ENCODE peak calls at places on chromosomes 2 and 18, in eight cellular contexts. One of them, this sample, is unnamed.
A peak's percentile ranks its signal among the peaks of the same experiment; 100 is the strongest.

GRCh38 chr2:52536929-52537460 is 1230.6 kb upstream of the CHAC2 start:
- DNase-seq in activated CD8-positive, alpha-beta memory T cell treated with anti-CD3 and anti-CD28 coated beads for 48 hours: no peak
- DNase-seq in MCF 10A: peak; percentile 39
- DNase-seq in effector CD4-positive, alpha-beta T cell: no peak
- DNase-seq in BE2C: no peak
- DNase-seq in fibroblast of the aortic adventitia: peak; percentile 26
- DNase-seq in GM13976: no peak
- DNase-seq in NCI-H524: no peak
- DNase-seq in this sample: no peak

GRCh38 chr2:119220720-119221301 is 2.8 kb upstream of the STEAP3 start:
- DNase-seq in fibroblast of the aortic adventitia: no peak
- DNase-seq in GM13976: no peak
- DNase-seq in activated CD8-positive, alpha-beta memory T cell treated with anti-CD3 and anti-CD28 coated beads for 48 hours: no peak
- DNase-seq in effector CD4-positive, alpha-beta T cell: no peak
- DNase-seq in NCI-H524: no peak
- DNase-seq in MCF 10A: no peak
- DNase-seq in BE2C: no peak
- DNase-seq in this sample: no peak

GRCh38 chr2:171483793-171484192 is 38.5 kb upstream of the CYBRD1 start:
- DNase-seq in activated CD8-positive, alpha-beta memory T cell treated with anti-CD3 and anti-CD28 coated beads for 48 hours: no peak
- DNase-seq in MCF 10A: no peak
- DNase-seq in BE2C: no peak
- DNase-seq in NCI-H524: no peak
- DNase-seq in fibroblast of the aortic adventitia: no peak
- DNase-seq in effector CD4-positive, alpha-beta T cell: no peak
- DNase-seq in GM13976: no peak
- DNase-seq in this sample: no peak

GRCh38 chr2:119679526-119679837 is 481 bp downstream of the TMEM177 start:
- DNase-seq in NCI-H524: no peak
- DNase-seq in activated CD8-positive, alpha-beta memory T cell treated with anti-CD3 and anti-CD28 coated beads for 48 hours: no peak
- DNase-seq in BE2C: no peak
- DNase-seq in fibroblast of the aortic adventitia: no peak
- DNase-seq in MCF 10A: peak; percentile 8
- DNase-seq in GM13976: no peak
- DNase-seq in effector CD4-positive, alpha-beta T cell: no peak
- DNase-seq in this sample: no peak

GRCh38 chr2:233355916-233356315 is 1.6 kb downstream of the DGKD start:
- DNase-seq in BE2C: no peak
- DNase-seq in GM13976: no peak
- DNase-seq in activated CD8-positive, alpha-beta memory T cell treated with anti-CD3 and anti-CD28 coated beads for 48 hours: no peak
- DNase-seq in MCF 10A: no peak
- DNase-seq in effector CD4-positive, alpha-beta T cell: no peak
- DNase-seq in NCI-H524: no peak
- DNase-seq in fibroblast of the aortic adventitia: no peak
- DNase-seq in this sample: no peak

GRCh38 chr2:146678516-146678915 is 1166.3 kb upstream of the ACVR2A start:
- DNase-seq in BE2C: no peak
- DNase-seq in NCI-H524: no peak
- DNase-seq in MCF 10A: no peak
- DNase-seq in GM13976: no peak
- DNase-seq in activated CD8-positive, alpha-beta memory T cell treated with anti-CD3 and anti-CD28 coated beads for 48 hours: no peak
- DNase-seq in fibroblast of the aortic adventitia: no peak
- DNase-seq in effector CD4-positive, alpha-beta T cell: no peak
- DNase-seq in this sample: no peak

GRCh38 chr2:151238527-151239487 is 22.9 kb downstream of the RBM43 start:
- DNase-seq in effector CD4-positive, alpha-beta T cell: peak; percentile 20
- DNase-seq in GM13976: peak; percentile 59
- DNase-seq in MCF 10A: peak; percentile 78
- DNase-seq in BE2C: peak; percentile 49
- DNase-seq in NCI-H524: peak; percentile 76
- DNase-seq in fibroblast of the aortic adventitia: peak; percentile 95
- DNase-seq in activated CD8-positive, alpha-beta memory T cell treated with anti-CD3 and anti-CD28 coated beads for 48 hours: no peak
- DNase-seq in this sample: peak; percentile 71

GRCh38 chr18:47898696-47899095 is 31.8 kb downstream of the SMAD2 start:
- DNase-seq in MCF 10A: peak; percentile 14
- DNase-seq in activated CD8-positive, alpha-beta memory T cell treated with anti-CD3 and anti-CD28 coated beads for 48 hours: no peak
- DNase-seq in NCI-H524: no peak
- DNase-seq in fibroblast of the aortic adventitia: no peak
- DNase-seq in BE2C: no peak
- DNase-seq in GM13976: no peak
- DNase-seq in effector CD4-positive, alpha-beta T cell: no peak
- DNase-seq in this sample: no peak

GRCh38 chr2:237593596-237594310 is 3.2 kb upstream of the RAB17 start:
- DNase-seq in MCF 10A: no peak
- DNase-seq in activated CD8-positive, alpha-beta memory T cell treated with anti-CD3 and anti-CD28 coated beads for 48 hours: no peak
- DNase-seq in NCI-H524: peak; percentile 80
- DNase-seq in effector CD4-positive, alpha-beta T cell: no peak
- DNase-seq in GM13976: no peak
- DNase-seq in fibroblast of the aortic adventitia: no peak
- DNase-seq in BE2C: no peak
- DNase-seq in this sample: no peak

GRCh38 chr2:241000831-241001321 is 2.5 kb downstream of the SNED1 start:
- DNase-seq in MCF 10A: no peak
- DNase-seq in fibroblast of the aortic adventitia: no peak
- DNase-seq in effector CD4-positive, alpha-beta T cell: no peak
- DNase-seq in BE2C: no peak
- DNase-seq in activated CD8-positive, alpha-beta memory T cell treated with anti-CD3 and anti-CD28 coated beads for 48 hours: no peak
- DNase-seq in NCI-H524: no peak
- DNase-seq in GM13976: no peak
- DNase-seq in this sample: no peak

GRCh38 chr2:237157551-237158102 is 71.9 kb downstream of the COPS8 start:
- DNase-seq in MCF 10A: no peak
- DNase-seq in effector CD4-positive, alpha-beta T cell: no peak
- DNase-seq in fibroblast of the aortic adventitia: no peak
- DNase-seq in NCI-H524: no peak
- DNase-seq in activated CD8-positive, alpha-beta memory T cell treated with anti-CD3 and anti-CD28 coated beads for 48 hours: no peak
- DNase-seq in GM13976: no peak
- DNase-seq in BE2C: no peak
- DNase-seq in this sample: no peak

GRCh38 chr2:41326801-41327200 is 721.0 kb upstream of the PKDCC start:
- DNase-seq in fibroblast of the aortic adventitia: no peak
- DNase-seq in NCI-H524: peak; percentile 62
- DNase-seq in GM13976: no peak
- DNase-seq in activated CD8-positive, alpha-beta memory T cell treated with anti-CD3 and anti-CD28 coated beads for 48 hours: no peak
- DNase-seq in BE2C: no peak
- DNase-seq in effector CD4-positive, alpha-beta T cell: no peak
- DNase-seq in MCF 10A: no peak
- DNase-seq in this sample: no peak

GRCh38 chr2:133054297-133054696 is 384.3 kb upstream of the LYPD1 start:
- DNase-seq in BE2C: no peak
- DNase-seq in NCI-H524: no peak
- DNase-seq in effector CD4-positive, alpha-beta T cell: no peak
- DNase-seq in MCF 10A: no peak
- DNase-seq in GM13976: no peak
- DNase-seq in activated CD8-positive, alpha-beta memory T cell treated with anti-CD3 and anti-CD28 coated beads for 48 hours: no peak
- DNase-seq in fibroblast of the aortic adventitia: peak; percentile 70
- DNase-seq in this sample: no peak